ENCODE peak calls at places on chromosome 21, in six cellular contexts. Z is H9, D is mesenchymal stem cell, N is IMR-90, O is H1, T is trophoblast cell. E is an unnamed sample.

GRCh38 chr21:28639742-28640141 is 352.9 kb downstream of the LTN1 start:
- DNase-seq in N (no peak), Z (no peak), T (no peak), O (no peak), D (no peak), E (no peak)

GRCh38 chr21:26120833-26121232 is 49.7 kb downstream of the APP start:
- DNase-seq in N (no peak), O (no peak), T (peak; percentile 53), D (no peak), Z (peak; percentile 64), E (no peak)

GRCh38 chr21:14842641-14843040 is 222.2 kb downstream of the NRIP1 start:
- DNase-seq in Z (no peak), O (no peak), D (no peak), N (no peak), T (no peak), E (no peak)

GRCh38 chr21:27260728-27261127 is 293.8 kb upstream of the ADAMTS5 start:
- DNase-seq in T (no peak), D (no peak), O (no peak), N (no peak), Z (no peak), E (no peak)

GRCh38 chr21:19010996-19011395 is 607.4 kb upstream of the TMPRSS15 start:
- DNase-seq in D (no peak), N (no peak), T (no peak), Z (no peak), O (no peak), E (no peak)

GRCh38 chr21:39156024-39156423 is 27.2 kb downstream of the PSMG1 start:
- DNase-seq in O (no peak), D (no peak), T (no peak), Z (no peak), N (peak; percentile 70), E (no peak)

GRCh38 chr21:27683292-27683691 is 716.4 kb upstream of the ADAMTS5 start:
- DNase-seq in O (no peak), Z (no peak), N (no peak), T (no peak), D (no peak), E (no peak)

GRCh38 chr21:35399706-35400105 is 350.6 kb upstream of the RUNX1 start:
- DNase-seq in O (no peak), Z (no peak), D (no peak), N (no peak), T (no peak), E (no peak)

GRCh38 chr21:37149411-37149810 is 76.4 kb downstream of the TTC3 start:
- DNase-seq in T (no peak), Z (no peak), O (no peak), N (peak; percentile 91), D (peak; percentile 86), E (no peak)

GRCh38 chr21:38716942-38717341 is 88.8 kb upstream of the ETS2 start:
- DNase-seq in T (no peak), Z (no peak), N (peak; percentile 12), D (peak; percentile 47), O (no peak), E (no peak)

GRCh38 chr21:39518055-39518844 is 66.5 kb downstream of the SH3BGR start:
- DNase-seq in N (peak; percentile 32), T (peak; percentile 27), O (peak; percentile 60), Z (peak; percentile 84), D (peak; percentile 58), E (peak; percentile 58)

GRCh38 chr21:35641271-35642016 is 418.9 kb downstream of the SETD4 start:
- DNase-seq in T (no peak), N (peak; percentile 67), D (no peak), O (no peak), Z (no peak), E (no peak)

GRCh38 chr21:25949701-25950100 is 214.9 kb downstream of the GABPA start:
- DNase-seq in T (no peak), O (no peak), N (no peak), Z (no peak), D (no peak), E (no peak)

GRCh38 chr21:35465750-35466149 is 416.6 kb upstream of the RUNX1 start:
- DNase-seq in D (no peak), Z (no peak), O (no peak), T (no peak), N (no peak), E (no peak)

GRCh38 chr21:20301395-20301794 is 696.8 kb upstream of the NCAM2 start:
- DNase-seq in N (no peak), T (no peak), O (no peak), Z (no peak), D (no peak), E (no peak)

GRCh38 chr21:38840456-38841129 is 34.9 kb downstream of the ETS2 start:
- DNase-seq in N (no peak), D (no peak), T (peak; percentile 55), Z (no peak), O (no peak), E (no peak)

GRCh38 chr21:31103163-31103562 is 64.9 kb upstream of the KRTAP19-8 start:
- DNase-seq in N (no peak), T (peak; percentile 9), Z (no peak), D (no peak), O (no peak), E (no peak)

GRCh38 chr21:31396399-31396798 is 52.3 kb upstream of the TIAM1 start:
- DNase-seq in D (no peak), T (no peak), N (no peak), Z (no peak), O (no peak), E (no peak)

GRCh38 chr21:15045017-15045416 is 19.8 kb downstream of the NRIP1 start:
- DNase-seq in D (no peak), O (no peak), T (no peak), N (no peak), Z (no peak), E (no peak)

GRCh38 chr21:15894596-15894995 is 164.8 kb downstream of the USP25 start:
- DNase-seq in Z (no peak), T (no peak), D (peak; percentile 35), O (no peak), N (peak; percentile 38), E (no peak)

GRCh38 chr21:37061926-37062591 is 10.8 kb downstream of the PIGP start:
- DNase-seq in Z (no peak), D (peak; percentile 46), N (no peak), T (peak; percentile 50), O (no peak), E (no peak)

GRCh38 chr21:28923439-28923975 is 69.2 kb downstream of the LTN1 start:
- DNase-seq in O (no peak), Z (no peak), N (no peak), T (no peak), D (no peak), E (no peak)

GRCh38 chr21:35904995-35905972 is 155.0 kb downstream of the SETD4 start:
- DNase-seq in D (no peak), Z (no peak), N (no peak), O (no peak), T (no peak), E (no peak)

GRCh38 chr21:31397939-31398338 is 53.9 kb upstream of the TIAM1 start:
- DNase-seq in T (no peak), D (no peak), N (no peak), Z (no peak), O (no peak), E (no peak)

GRCh38 chr21:34074283-34075098 is 1.1 kb downstream of the MRPS6 start:
- DNase-seq in D (peak; percentile 22), T (peak; percentile 32), N (no peak), O (peak; percentile 58), Z (no peak), E (no peak)

GRCh38 chr21:37642493-37642892 is 273.8 kb downstream of the KCNJ6 start:
- DNase-seq in D (no peak), N (no peak), O (no peak), T (no peak), Z (peak; percentile 60), E (no peak)

GRCh38 chr21:41668051-41668541 is 98.8 kb downstream of the RIPK4 start:
- DNase-seq in O (no peak), T (no peak), N (no peak), D (no peak), Z (no peak), E (no peak)

GRCh38 chr21:31232344-31232743 is 111.7 kb downstream of the TIAM1 start:
- DNase-seq in O (no peak), T (no peak), D (no peak), Z (no peak), N (no peak), E (no peak)

GRCh38 chr21:29300547-29301138 is 1.9 kb downstream of the BACH1 start:
- DNase-seq in N (peak; percentile 56), Z (no peak), D (no peak), O (no peak), T (no peak), E (no peak)

GRCh38 chr21:21184771-21185528 is 186.7 kb downstream of the NCAM2 start:
- DNase-seq in N (no peak), O (no peak), T (no peak), Z (no peak), D (no peak), E (no peak)

GRCh38 chr21:38333290-38334272 is 76.8 kb downstream of the KCNJ15 start:
- DNase-seq in N (no peak), O (no peak), T (no peak), D (peak; percentile 24), Z (no peak), E (no peak)

GRCh38 chr21:27158967-27159366 is 192.1 kb upstream of the ADAMTS5 start:
- DNase-seq in N (no peak), O (no peak), Z (no peak), D (no peak), T (no peak), E (no peak)

GRCh38 chr21:15330872-15331271 is 266.1 kb upstream of the NRIP1 start:
- DNase-seq in Z (no peak), O (no peak), T (no peak), D (no peak), N (no peak), E (no peak)

GRCh38 chr21:42806489-42807140 is 72.7 kb downstream of the WDR4 start:
- DNase-seq in D (no peak), T (peak; percentile 16), Z (peak; percentile 67), N (no peak), O (peak; percentile 51), E (no peak)
- H2BK5ac ChIP-seq in D (no peak overlapping the region), T (peak overlapping the region; percentile 92), Z (no peak overlapping the region), N (no peak overlapping the region), O (peak overlapping the region; percentile 87), E (no peak overlapping the region)

GRCh38 chr21:42695324-42696025 is 42.1 kb downstream of the PDE9A start:
- DNase-seq in D (peak; percentile 43), N (peak; percentile 55), T (no peak), O (no peak), Z (no peak), E (no peak)
- H3K27me3 ChIP-seq in D (peaks cover 18% of the 10 kb centered on the region), N (no peaks in the 10 kb centered on the region), T (no peaks in the 10 kb centered on the region), O (no peaks in the 10 kb centered on the region), Z (no peaks in the 10 kb centered on the region), E (no peaks in the 10 kb centered on the region)

GRCh38 chr21:46183910-46184624 is at the start of gene SPATC1L:
- DNase-seq in N (peak; percentile 83), D (peak; percentile 86), O (peak; percentile 74), Z (peak; percentile 63), T (no peak), E (peak; percentile 71)
- H3K14ac ChIP-seq in N (peak within 1 kb of the TSS; percentile 66), D (no peak within 1 kb of the TSS), O (peak within 1 kb of the TSS; percentile 82), Z (no peak within 1 kb of the TSS), T (peak within 1 kb of the TSS; percentile 83), E (no peak within 1 kb of the TSS)

GRCh38 chr21:44263221-44263671 is 1.5 kb upstream of the DNMT3L start:
- DNase-seq in Z (peak; percentile 58), T (no peak), N (no peak), D (no peak), O (no peak), E (peak; percentile 58)
- H2BK5ac ChIP-seq in Z (no peak overlapping the region), T (no peak overlapping the region), N (no peak overlapping the region), D (no peak overlapping the region), O (peak overlapping the region; percentile 71), E (peak overlapping the region; percentile 87)

GRCh38 chr21:33069994-33070811 is at the start of gene OLIG1:
- DNase-seq in O (peak; percentile 87), D (peak; percentile 19), T (no peak), N (peak; percentile 10), Z (peak; percentile 82), E (peak; percentile 44)
- H3K27me3 ChIP-seq in O (peaks cover 90% of the 10 kb centered on the region), D (peaks cover 97% of the 10 kb centered on the region), T (peaks cover 59% of the 10 kb centered on the region), N (peaks cover 88% of the 10 kb centered on the region), Z (peaks cover 70% of the 10 kb centered on the region), E (peaks cover 81% of the 10 kb centered on the region)

E was measured in neuronal stem cell.